ENCODE peak calls at places on chromosomes 16 and 17, in four cellular contexts. One of them, this sample, is unnamed.
A peak's percentile ranks its signal among the peaks of the same experiment; 100 is the strongest.

GRCh38 chr16:80627108-80627507 is 86.3 kb downstream of the DYNLRB2 start:
- DNase-seq in fibroblast of lung: no peak
- DNase-seq in hepatocyte: no peak
- DNase-seq in GM23248: no peak
- DNase-seq in this sample: no peak

GRCh38 chr17:80673152-80673920 is 128.7 kb downstream of the RPTOR start:
- DNase-seq in hepatocyte: no peak
- DNase-seq in fibroblast of lung: peak; percentile 62
- DNase-seq in GM23248: peak; percentile 22
- DNase-seq in this sample: peak; percentile 49

GRCh38 chr17:31416503-31416923 is 25.0 kb downstream of the RAB11FIP4 start:
- DNase-seq in hepatocyte: no peak
- DNase-seq in GM23248: no peak
- DNase-seq in fibroblast of lung: no peak
- DNase-seq in this sample: no peak

GRCh38 chr16:85819245-85819644 is 19.8 kb downstream of the COX4I1 start:
- DNase-seq in fibroblast of lung: peak; percentile 56
- DNase-seq in GM23248: peak; percentile 77
- DNase-seq in hepatocyte: peak; percentile 89
- DNase-seq in this sample: peak; percentile 45

GRCh38 chr16:67150833-67151396 is at the start of gene B3GNT9:
- DNase-seq in GM23248: peak; percentile 97
- DNase-seq in hepatocyte: peak; percentile 91
- DNase-seq in fibroblast of lung: peak; percentile 77
- DNase-seq in this sample: peak; percentile 65

GRCh38 chr17:17388657-17389496 is 85.7 kb downstream of the NT5M start:
- DNase-seq in GM23248: no peak
- DNase-seq in fibroblast of lung: peak; percentile 86
- DNase-seq in hepatocyte: no peak
- DNase-seq in this sample: peak; percentile 85

GRCh38 chr17:6780886-6781285 is 4.9 kb downstream of the FBXO39 start:
- DNase-seq in hepatocyte: no peak
- DNase-seq in GM23248: no peak
- DNase-seq in fibroblast of lung: no peak
- DNase-seq in this sample: no peak

GRCh38 chr16:50153648-50154368 is 702 bp downstream of the TENT4B start:
- DNase-seq in hepatocyte: no peak
- DNase-seq in fibroblast of lung: peak; percentile 6
- DNase-seq in GM23248: peak; percentile 56
- DNase-seq in this sample: no peak

GRCh38 chr17:17354560-17355357 is 51.6 kb downstream of the NT5M start:
- DNase-seq in GM23248: peak; percentile 84
- DNase-seq in hepatocyte: peak; percentile 90
- DNase-seq in fibroblast of lung: peak; percentile 36
- DNase-seq in this sample: peak; percentile 21

GRCh38 chr17:17966399-17966798 is 5.8 kb downstream of the TOM1L2 start:
- DNase-seq in GM23248: no peak
- DNase-seq in fibroblast of lung: no peak
- DNase-seq in hepatocyte: no peak
- DNase-seq in this sample: no peak

GRCh38 chr17:71878998-71879397 is 241.8 kb upstream of the SOX9 start:
- DNase-seq in hepatocyte: no peak
- DNase-seq in GM23248: no peak
- DNase-seq in fibroblast of lung: no peak
- DNase-seq in this sample: no peak

GRCh38 chr16:66474750-66475199 is 47.7 kb downstream of the BEAN1 start:
- DNase-seq in fibroblast of lung: no peak
- DNase-seq in hepatocyte: no peak
- DNase-seq in GM23248: no peak
- DNase-seq in this sample: no peak

GRCh38 chr16:80459331-80459777 is 81.4 kb upstream of the DYNLRB2 start:
- DNase-seq in fibroblast of lung: peak; percentile 82
- DNase-seq in GM23248: peak; percentile 67
- DNase-seq in hepatocyte: peak; percentile 12
- DNase-seq in this sample: peak; percentile 77

GRCh38 chr16:81885976-81886586 is 107.0 kb downstream of the PLCG2 start:
- DNase-seq in hepatocyte: peak; percentile 49
- DNase-seq in GM23248: peak; percentile 56
- DNase-seq in fibroblast of lung: peak; percentile 8
- DNase-seq in this sample: no peak

GRCh38 chr17:72514888-72515287 is 394.1 kb downstream of the SOX9 start:
- DNase-seq in fibroblast of lung: peak; percentile 96
- DNase-seq in hepatocyte: peak; percentile 38
- DNase-seq in GM23248: peak; percentile 69
- DNase-seq in this sample: peak; percentile 93

GRCh38 chr17:43021739-43022512 is at the start of gene VAT1:
- DNase-seq in GM23248: peak; percentile 90
- DNase-seq in fibroblast of lung: peak; percentile 63
- DNase-seq in hepatocyte: peak; percentile 93
- DNase-seq in this sample: peak; percentile 33

GRCh38 chr17:60560860-60561257 is 34.8 kb upstream of the APPBP2 start:
- DNase-seq in hepatocyte: no peak
- DNase-seq in GM23248: no peak
- DNase-seq in fibroblast of lung: no peak
- DNase-seq in this sample: no peak

GRCh38 chr17:14737984-14738651 is 437.2 kb downstream of the HS3ST3B1 start:
- DNase-seq in hepatocyte: peak; percentile 86
- DNase-seq in fibroblast of lung: peak; percentile 82
- DNase-seq in GM23248: peak; percentile 98
- DNase-seq in this sample: peak; percentile 78

GRCh38 chr16:88327566-88328312 is 55.0 kb upstream of the ZNF469 start:
- DNase-seq in fibroblast of lung: no peak
- DNase-seq in GM23248: no peak
- DNase-seq in hepatocyte: no peak
- DNase-seq in this sample: no peak

GRCh38 chr16:48612621-48613020 is 2.6 kb upstream of the N4BP1 start:
- DNase-seq in fibroblast of lung: no peak
- DNase-seq in GM23248: no peak
- DNase-seq in hepatocyte: no peak
- DNase-seq in this sample: no peak

GRCh38 chr16:52034830-52035229 is 512.1 kb downstream of the TOX3 start:
- DNase-seq in GM23248: no peak
- DNase-seq in hepatocyte: no peak
- DNase-seq in fibroblast of lung: no peak
- DNase-seq in this sample: no peak

GRCh38 chr17:36198831-36199465 is 2.4 kb upstream of the CCL3L1 start:
- DNase-seq in hepatocyte: peak; percentile 55
- DNase-seq in fibroblast of lung: no peak
- DNase-seq in GM23248: no peak
- DNase-seq in this sample: no peak

GRCh38 chr16:30010817-30011504 is at the start of gene DOC2A:
- DNase-seq in hepatocyte: peak; percentile 58
- DNase-seq in fibroblast of lung: no peak
- DNase-seq in GM23248: peak; percentile 43
- DNase-seq in this sample: no peak

GRCh38 chr16:73192227-73192894 is 144.4 kb upstream of the ZFHX3 start:
- DNase-seq in hepatocyte: no peak
- DNase-seq in fibroblast of lung: peak; percentile 79
- DNase-seq in GM23248: peak; percentile 91
- DNase-seq in this sample: peak; percentile 72

GRCh38 chr17:6800422-6801027 is 24.5 kb downstream of the FBXO39 start:
- DNase-seq in hepatocyte: no peak
- DNase-seq in GM23248: no peak
- DNase-seq in fibroblast of lung: no peak
- DNase-seq in this sample: no peak

GRCh38 chr17:76968707-76969597 is 100.7 kb downstream of the MGAT5B start:
- DNase-seq in fibroblast of lung: peak; percentile 48
- DNase-seq in GM23248: no peak
- DNase-seq in hepatocyte: peak; percentile 53
- DNase-seq in this sample: no peak

GRCh38 chr17:8173056-8173870 is 2.9 kb downstream of the TMEM107 start:
- DNase-seq in fibroblast of lung: peak; percentile 99
- DNase-seq in GM23248: peak; percentile 96
- DNase-seq in hepatocyte: peak; percentile 94
- DNase-seq in this sample: peak; percentile 99

GRCh38 chr17:82333279-82334171 is at the start of gene SECTM1:
- DNase-seq in hepatocyte: peak; percentile 76
- DNase-seq in GM23248: peak; percentile 86
- DNase-seq in fibroblast of lung: peak; percentile 21
- DNase-seq in this sample: no peak

GRCh38 chr17:73342057-73342522 is 30.3 kb upstream of the CDC42EP4 start:
- DNase-seq in fibroblast of lung: peak; percentile 94
- DNase-seq in GM23248: peak; percentile 90
- DNase-seq in hepatocyte: peak; percentile 79
- DNase-seq in this sample: peak; percentile 89

GRCh38 chr16:15498427-15499175 is 64.2 kb downstream of the BMERB1 start:
- DNase-seq in fibroblast of lung: peak; percentile 52
- DNase-seq in GM23248: peak; percentile 73
- DNase-seq in hepatocyte: no peak
- DNase-seq in this sample: peak; percentile 35

GRCh38 chr17:75011788-75012319 is 616 bp upstream of the MRPL58 start:
- DNase-seq in GM23248: peak; percentile 90
- DNase-seq in hepatocyte: peak; percentile 77
- DNase-seq in fibroblast of lung: peak; percentile 59
- DNase-seq in this sample: peak; percentile 33

GRCh38 chr17:49708515-49709161 is 874 bp upstream of the SLC35B1 start:
- DNase-seq in fibroblast of lung: peak; percentile 15
- DNase-seq in hepatocyte: no peak
- DNase-seq in GM23248: peak; percentile 70
- DNase-seq in this sample: no peak

GRCh38 chr17:81556175-81556691 is 4.1 kb upstream of the FAAP100 start:
- DNase-seq in GM23248: peak; percentile 75
- DNase-seq in hepatocyte: peak; percentile 71
- DNase-seq in fibroblast of lung: peak; percentile 51
- DNase-seq in this sample: no peak

GRCh38 chr17:81509687-81510523 is 2.7 kb downstream of the ACTG1 start:
- DNase-seq in hepatocyte: no peak
- DNase-seq in GM23248: peak; percentile 44
- DNase-seq in fibroblast of lung: no peak
- DNase-seq in this sample: no peak

GRCh38 chr17:47895254-47895855 is 681 bp upstream of the SP2 start:
- DNase-seq in fibroblast of lung: peak; percentile 28
- DNase-seq in hepatocyte: peak; percentile 45
- DNase-seq in GM23248: peak; percentile 76
- DNase-seq in this sample: no peak

GRCh38 chr17:75345514-75346167 is 56.4 kb upstream of the SLC25A19 start:
- DNase-seq in GM23248: no peak
- DNase-seq in hepatocyte: no peak
- DNase-seq in fibroblast of lung: no peak
- DNase-seq in this sample: no peak

GRCh38 chr17:50507871-50508572 is at the start of gene MYCBPAP:
- DNase-seq in hepatocyte: peak; percentile 92
- DNase-seq in fibroblast of lung: peak; percentile 80
- DNase-seq in GM23248: peak; percentile 91
- DNase-seq in this sample: peak; percentile 58

GRCh38 chr16:50265260-50265659 is 1.1 kb upstream of the ADCY7 start:
- DNase-seq in GM23248: peak; percentile 28
- DNase-seq in fibroblast of lung: no peak
- DNase-seq in hepatocyte: peak; percentile 14
- DNase-seq in this sample: no peak

GRCh38 chr17:46179375-46179999 is 13.7 kb downstream of the KANSL1 start:
- DNase-seq in GM23248: no peak
- DNase-seq in fibroblast of lung: no peak
- DNase-seq in hepatocyte: no peak
- DNase-seq in this sample: no peak

GRCh38 chr16:30741461-30741914 is 6.7 kb upstream of the PHKG2 start:
- DNase-seq in hepatocyte: peak; percentile 81
- DNase-seq in GM23248: peak; percentile 91
- DNase-seq in fibroblast of lung: peak; percentile 91
- DNase-seq in this sample: peak; percentile 89

GRCh38 chr17:1577657-1578428 is 15.3 kb upstream of the PITPNA start:
- DNase-seq in GM23248: no peak
- DNase-seq in fibroblast of lung: no peak
- DNase-seq in hepatocyte: peak; percentile 3
- DNase-seq in this sample: no peak

GRCh38 chr17:1574697-1575471 is 12.3 kb upstream of the PITPNA start:
- DNase-seq in hepatocyte: peak; percentile 2
- DNase-seq in GM23248: no peak
- DNase-seq in fibroblast of lung: no peak
- DNase-seq in this sample: no peak

GRCh38 chr17:1573932-1574696 is 11.5 kb upstream of the PITPNA start:
- DNase-seq in hepatocyte: peak; percentile 94
- DNase-seq in fibroblast of lung: peak; percentile 60
- DNase-seq in GM23248: peak; percentile 83
- DNase-seq in this sample: peak; percentile 26

GRCh38 chr17:1576500-1576899 is 13.9 kb upstream of the PITPNA start:
- DNase-seq in GM23248: no peak
- DNase-seq in hepatocyte: peak; percentile 3
- DNase-seq in fibroblast of lung: no peak
- DNase-seq in this sample: no peak

GRCh38 chr17:1577186-1577585 is 14.6 kb upstream of the PITPNA start:
- DNase-seq in hepatocyte: peak; percentile 74
- DNase-seq in fibroblast of lung: peak; percentile 92
- DNase-seq in GM23248: peak; percentile 96
- DNase-seq in this sample: peak; percentile 87
- TF ChIP-seq EZH2 in hepatocyte: no peak
- TF ChIP-seq EZH2 in fibroblast of lung: no peak
- TF ChIP-seq EZH2 in GM23248: no peak
- TF ChIP-seq EZH2 in this sample: no peak

GRCh38 chr17:40559016-40559853 is 6.0 kb downstream of the CCR7 start:
- DNase-seq in hepatocyte: no peak
- DNase-seq in GM23248: peak; percentile 23
- DNase-seq in fibroblast of lung: no peak
- DNase-seq in this sample: no peak
- H2AFZ ChIP-seq in hepatocyte: no peak overlapping the region
- H2AFZ ChIP-seq in GM23248: no peak overlapping the region
- H2AFZ ChIP-seq in fibroblast of lung: no peak overlapping the region
- H2AFZ ChIP-seq in this sample: no peak overlapping the region

GRCh38 chr16:84774810-84775209 is 45.0 kb upstream of the CRISPLD2 start:
- DNase-seq in GM23248: peak; percentile 94
- DNase-seq in fibroblast of lung: peak; percentile 79
- DNase-seq in hepatocyte: no peak
- DNase-seq in this sample: peak; percentile 73
- H3K36me3 ChIP-seq in GM23248: peaks cover 39% of the 10 kb centered on the region
- H3K36me3 ChIP-seq in fibroblast of lung: peaks cover 17% of the 10 kb centered on the region
- H3K36me3 ChIP-seq in hepatocyte: peaks cover 5% of the 10 kb centered on the region
- H3K36me3 ChIP-seq in this sample: peaks cover 29% of the 10 kb centered on the region

DNA sequence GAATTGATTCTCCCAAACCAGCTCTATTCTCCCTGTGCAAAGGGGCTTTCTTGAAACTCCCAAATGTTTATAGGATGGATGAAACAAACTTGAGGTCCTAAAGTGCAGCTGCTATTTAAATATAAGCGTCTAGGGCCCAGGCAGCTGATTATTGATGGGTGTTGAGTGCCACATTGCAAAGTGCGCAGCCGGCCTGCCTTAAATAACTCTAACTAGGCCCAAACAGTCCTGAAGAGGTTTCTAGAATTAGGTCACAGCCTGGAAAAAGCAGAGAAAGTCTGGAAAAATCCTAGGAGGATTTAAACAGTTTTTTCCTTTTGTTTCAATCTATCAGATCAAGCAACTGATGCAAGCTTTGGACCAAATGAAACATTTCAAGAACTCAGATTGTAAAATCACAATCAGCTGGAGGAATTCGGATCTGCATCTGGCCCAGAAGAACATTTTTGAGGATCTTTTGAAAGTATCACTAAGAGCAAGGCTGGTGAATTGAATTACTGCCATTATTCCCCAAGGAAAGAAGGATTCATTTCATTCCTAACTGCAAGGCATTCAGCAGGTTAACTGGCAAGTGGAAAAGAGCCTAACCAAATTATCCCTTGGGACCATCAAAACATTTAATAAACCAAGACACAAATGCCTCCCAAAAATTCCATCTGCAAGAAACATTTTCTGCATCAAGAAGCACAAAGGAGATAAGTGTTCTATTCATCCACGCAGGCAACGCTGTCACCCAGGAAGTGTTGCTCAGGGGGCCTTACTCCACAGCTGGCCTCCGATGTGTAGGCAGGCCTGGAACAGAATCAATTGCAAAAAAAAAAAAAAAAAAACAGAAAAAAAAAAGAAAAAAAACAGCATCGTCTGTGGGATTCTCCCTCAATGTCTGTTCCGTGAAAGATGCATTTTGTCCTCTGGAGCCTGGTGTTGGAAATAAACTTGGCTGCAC is 46.1 kb downstream of the IRX3 start:
- DNase-seq in GM23248: peak; percentile 16
- DNase-seq in hepatocyte: no peak
- DNase-seq in fibroblast of lung: peak; percentile 14
- DNase-seq in this sample: peak; percentile 5
- TF ChIP-seq EZH2 in GM23248: no peak
- TF ChIP-seq EZH2 in hepatocyte: no peak
- TF ChIP-seq EZH2 in fibroblast of lung: no peak
- TF ChIP-seq EZH2 in this sample: no peak